ENCODE peak calls at places on chromosomes 2 and 18, in five cellular contexts. One of them, this sample, is unnamed.

GRCh38 chr18:49510393-49511115 is 23.5 kb upstream of the C18orf32 start:
- DNase-seq in hypothalamus: no peak
- DNase-seq in RWPE1: peak
- DNase-seq in A549: peak
- DNase-seq in stimulated activated CD4-positive, alpha-beta T cell treated with anti-CD3 and anti-CD28 coated beads, Interleukin-15, amount 100 ng/mL, for 48 hours: peak
- DNase-seq in this sample: no peak

GRCh38 chr2:24721470-24721869 is 71.7 kb downstream of the PTRHD1 start:
- DNase-seq in hypothalamus: peak
- DNase-seq in RWPE1: no peak
- DNase-seq in A549: no peak
- DNase-seq in stimulated activated CD4-positive, alpha-beta T cell treated with anti-CD3 and anti-CD28 coated beads, Interleukin-15, amount 100 ng/mL, for 48 hours: no peak
- DNase-seq in this sample: no peak

GRCh38 chr2:231722721-231723307 is 14.5 kb downstream of the PTMA start:
- DNase-seq in hypothalamus: no peak
- DNase-seq in RWPE1: no peak
- DNase-seq in A549: no peak
- DNase-seq in stimulated activated CD4-positive, alpha-beta T cell treated with anti-CD3 and anti-CD28 coated beads, Interleukin-15, amount 100 ng/mL, for 48 hours: no peak
- DNase-seq in this sample: no peak

GRCh38 chr2:139585133-139585532 is 804.9 kb upstream of the NXPH2 start:
- DNase-seq in hypothalamus: no peak
- DNase-seq in RWPE1: no peak
- DNase-seq in A549: no peak
- DNase-seq in stimulated activated CD4-positive, alpha-beta T cell treated with anti-CD3 and anti-CD28 coated beads, Interleukin-15, amount 100 ng/mL, for 48 hours: no peak
- DNase-seq in this sample: no peak

GRCh38 chr2:200662727-200663126 is 76.9 kb downstream of the AOX1 start:
- DNase-seq in hypothalamus: no peak
- DNase-seq in RWPE1: peak
- DNase-seq in A549: peak
- DNase-seq in stimulated activated CD4-positive, alpha-beta T cell treated with anti-CD3 and anti-CD28 coated beads, Interleukin-15, amount 100 ng/mL, for 48 hours: no peak
- DNase-seq in this sample: no peak

GRCh38 chr2:26606847-26607190 is 34.3 kb downstream of the CIB4 start:
- DNase-seq in hypothalamus: no peak
- DNase-seq in RWPE1: peak
- DNase-seq in A549: no peak
- DNase-seq in stimulated activated CD4-positive, alpha-beta T cell treated with anti-CD3 and anti-CD28 coated beads, Interleukin-15, amount 100 ng/mL, for 48 hours: no peak
- DNase-seq in this sample: no peak

GRCh38 chr2:139946690-139947089 is 1166.5 kb upstream of the NXPH2 start:
- DNase-seq in hypothalamus: no peak
- DNase-seq in RWPE1: no peak
- DNase-seq in A549: no peak
- DNase-seq in stimulated activated CD4-positive, alpha-beta T cell treated with anti-CD3 and anti-CD28 coated beads, Interleukin-15, amount 100 ng/mL, for 48 hours: no peak
- DNase-seq in this sample: no peak

GRCh38 chr18:43671431-43671830 is 394.1 kb upstream of the SYT4 start:
- DNase-seq in hypothalamus: no peak
- DNase-seq in RWPE1: no peak
- DNase-seq in A549: no peak
- DNase-seq in stimulated activated CD4-positive, alpha-beta T cell treated with anti-CD3 and anti-CD28 coated beads, Interleukin-15, amount 100 ng/mL, for 48 hours: no peak
- DNase-seq in this sample: no peak

GRCh38 chr18:34023471-34023870 is 201.2 kb downstream of the NOL4 start:
- DNase-seq in hypothalamus: no peak
- DNase-seq in RWPE1: no peak
- DNase-seq in A549: no peak
- DNase-seq in stimulated activated CD4-positive, alpha-beta T cell treated with anti-CD3 and anti-CD28 coated beads, Interleukin-15, amount 100 ng/mL, for 48 hours: no peak
- DNase-seq in this sample: no peak

GRCh38 chr2:3461781-3462492 is 57.4 kb downstream of the ADI1 start:
- DNase-seq in hypothalamus: no peak
- DNase-seq in RWPE1: peak
- DNase-seq in A549: peak
- DNase-seq in stimulated activated CD4-positive, alpha-beta T cell treated with anti-CD3 and anti-CD28 coated beads, Interleukin-15, amount 100 ng/mL, for 48 hours: no peak
- DNase-seq in this sample: no peak

GRCh38 chr2:241532733-241533601 is 24.6 kb upstream of the STK25 start:
- DNase-seq in hypothalamus: no peak
- DNase-seq in RWPE1: no peak
- DNase-seq in A549: no peak
- DNase-seq in stimulated activated CD4-positive, alpha-beta T cell treated with anti-CD3 and anti-CD28 coated beads, Interleukin-15, amount 100 ng/mL, for 48 hours: no peak
- DNase-seq in this sample: no peak

GRCh38 chr2:121839584-121839983 is 84.1 kb downstream of the TSN start:
- DNase-seq in hypothalamus: no peak
- DNase-seq in RWPE1: no peak
- DNase-seq in A549: no peak
- DNase-seq in stimulated activated CD4-positive, alpha-beta T cell treated with anti-CD3 and anti-CD28 coated beads, Interleukin-15, amount 100 ng/mL, for 48 hours: no peak
- DNase-seq in this sample: no peak

GRCh38 chr2:11775384-11775783 is 29.0 kb downstream of the LPIN1 start:
- DNase-seq in hypothalamus: no peak
- DNase-seq in RWPE1: no peak
- DNase-seq in A549: no peak
- DNase-seq in stimulated activated CD4-positive, alpha-beta T cell treated with anti-CD3 and anti-CD28 coated beads, Interleukin-15, amount 100 ng/mL, for 48 hours: no peak
- DNase-seq in this sample: no peak